ENCODE peak calls at places on chromosome 16, in six cellular contexts. J is HCT116, X is GM12878, P is HepG2, V is H1, F is K562. M is an unnamed sample.

GRCh38 chr16:81335669-81336068 is 20.9 kb downstream of the GAN start:
- DNase-seq in F (no peak), J (no peak), P (no peak), V (no peak), X (no peak), M (no peak)

GRCh38 chr16:47377156-47377555 is 83.7 kb downstream of the ITFG1 start:
- DNase-seq in V (no peak), F (no peak), J (no peak), X (no peak), P (no peak), M (no peak)

GRCh38 chr16:73568769-73569168 is 520.8 kb upstream of the ZFHX3 start:
- DNase-seq in J (no peak), X (no peak), F (no peak), V (no peak), P (no peak), M (peak)

GRCh38 chr16:11698271-11698689 is 30.0 kb downstream of the SNN start:
- DNase-seq in V (no peak), P (no peak), J (no peak), X (no peak), F (no peak), M (no peak)

GRCh38 chr16:89478576-89479221 is 11.7 kb downstream of the ANKRD11 start:
- DNase-seq in F (no peak), J (no peak), P (peak), V (no peak), X (no peak), M (no peak)

GRCh38 chr16:4617880-4618279 is 3.2 kb upstream of the UBALD1 start:
- DNase-seq in X (no peak), P (peak), J (no peak), F (no peak), V (no peak), M (no peak)

GRCh38 chr16:77288222-77288621 is 89.0 kb downstream of the SYCE1L start:
- DNase-seq in J (no peak), X (no peak), F (no peak), V (no peak), P (no peak), M (no peak)

GRCh38 chr16:27463741-27464662 is 62.0 kb downstream of the IL21R start:
- DNase-seq in P (no peak), F (no peak), X (no peak), J (no peak), V (no peak), M (no peak)

GRCh38 chr16:83742076-83742475 is 65.7 kb upstream of the HSBP1 start:
- DNase-seq in F (no peak), X (no peak), J (no peak), V (no peak), P (no peak), M (peak)

GRCh38 chr16:81376880-81377279 is 62.1 kb downstream of the GAN start:
- DNase-seq in V (no peak), F (no peak), P (no peak), X (no peak), J (peak), M (no peak)

GRCh38 chr16:70159355-70160348 is 13.9 kb upstream of the CLEC18C start:
- DNase-seq in P (no peak), V (no peak), X (no peak), F (peak), J (no peak), M (peak)

GRCh38 chr16:55506708-55507107 is 2.2 kb upstream of the LPCAT2 start:
- DNase-seq in J (no peak), X (no peak), P (no peak), V (no peak), F (no peak), M (no peak)

GRCh38 chr16:78365376-78365775 is 265.9 kb downstream of the WWOX start:
- DNase-seq in P (no peak), F (peak), J (no peak), X (no peak), V (no peak), M (no peak)

GRCh38 chr16:31471875-31472558 is at the start of gene TGFB1I1:
- DNase-seq in X (no peak), P (no peak), J (no peak), F (no peak), V (peak), M (peak)

GRCh38 chr16:70466812-70467090 is 12.4 kb downstream of the FCSK start:
- DNase-seq in F (no peak), P (no peak), X (no peak), V (no peak), J (no peak), M (no peak)

DNA sequence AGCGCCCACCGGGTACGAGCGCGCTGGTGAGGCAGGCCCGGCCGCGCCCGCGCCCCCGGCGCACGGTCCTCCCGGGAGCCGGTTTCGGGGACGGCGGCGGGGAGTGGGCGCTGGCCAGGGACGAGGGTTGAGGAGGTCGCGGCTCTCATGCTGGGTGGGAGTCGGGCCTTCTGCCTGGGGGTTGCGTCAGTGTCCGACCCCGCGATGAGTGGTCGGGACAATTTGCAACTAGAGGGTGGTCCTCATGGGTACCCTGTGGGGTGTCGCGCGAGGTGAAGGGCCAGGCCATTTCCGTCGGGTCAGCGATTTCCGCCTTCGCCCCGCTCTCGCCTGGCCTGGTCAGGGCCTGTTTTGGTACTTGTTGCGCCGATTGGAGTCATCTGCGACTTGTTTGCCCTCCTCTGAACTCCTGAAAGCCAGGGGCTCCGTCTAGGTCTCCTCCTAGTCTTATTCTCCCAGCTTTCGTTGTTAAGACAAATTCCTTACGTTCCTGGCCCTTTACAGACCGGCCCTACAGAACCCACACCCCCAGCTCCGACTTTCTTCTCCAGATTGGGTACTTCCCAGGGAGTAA is 14.9 kb downstream of the NAA60 start:
- DNase-seq in V (peak), P (no peak), J (no peak), F (no peak), X (no peak), M (no peak)
- TF ChIP-seq JUND in V (no peak), P (no peak), J (no peak), F (no peak), X (no peak), M (no peak)

GRCh38 chr16:85313541-85314208 is 201.4 kb upstream of the CIBAR2 start:
- DNase-seq in P (no peak), X (no peak), V (no peak), J (no peak), F (no peak), M (peak)
- TF ChIP-seq POLR2AphosphoS5 in P (no peak), X (no peak), V (no peak), J (no peak), F (no peak), M (no peak)

GRCh38 chr16:22623351-22623781 is 112.7 kb downstream of the NPIPB5 start:
- DNase-seq in P (no peak), X (no peak), J (no peak), V (peak), F (no peak), M (no peak)
- TF ChIP-seq JUND in P (no peak), X (no peak), J (no peak), V (no peak), F (no peak), M (no peak)

DNA sequence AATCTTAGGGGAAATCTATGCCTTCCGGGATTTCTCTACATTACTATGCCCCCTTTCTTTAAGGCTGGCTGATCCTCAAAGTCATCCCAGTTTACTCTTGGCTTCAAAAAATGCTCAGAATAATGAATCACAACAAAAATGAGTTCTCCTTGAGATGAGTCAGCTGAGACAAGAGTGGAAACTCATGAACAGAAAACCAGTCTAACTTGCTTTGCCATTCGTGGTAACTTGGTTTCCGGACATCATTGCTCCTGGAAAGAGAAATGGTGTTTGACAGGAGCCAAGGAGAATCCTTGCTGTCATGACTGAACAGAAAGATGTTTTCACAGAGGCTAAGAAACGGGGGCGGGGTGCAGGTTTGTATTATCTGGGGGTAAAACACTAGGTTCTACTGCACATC is 435.6 kb upstream of the DYNLRB2 start:
- DNase-seq in V (no peak), P (no peak), J (no peak), X (no peak), F (no peak), M (no peak)
- TF ChIP-seq POLR2AphosphoS5 in V (no peak), P (no peak), J (no peak), X (no peak), F (no peak), M (no peak)

GRCh38 chr16:3469736-3470135 is 25.6 kb downstream of the C16orf90 start:
- DNase-seq in J (no peak), X (no peak), F (no peak), P (no peak), V (no peak), M (no peak)
- TF ChIP-seq JUND in J (no peak), X (no peak), F (no peak), P (no peak), V (no peak), M (no peak)

DNA sequence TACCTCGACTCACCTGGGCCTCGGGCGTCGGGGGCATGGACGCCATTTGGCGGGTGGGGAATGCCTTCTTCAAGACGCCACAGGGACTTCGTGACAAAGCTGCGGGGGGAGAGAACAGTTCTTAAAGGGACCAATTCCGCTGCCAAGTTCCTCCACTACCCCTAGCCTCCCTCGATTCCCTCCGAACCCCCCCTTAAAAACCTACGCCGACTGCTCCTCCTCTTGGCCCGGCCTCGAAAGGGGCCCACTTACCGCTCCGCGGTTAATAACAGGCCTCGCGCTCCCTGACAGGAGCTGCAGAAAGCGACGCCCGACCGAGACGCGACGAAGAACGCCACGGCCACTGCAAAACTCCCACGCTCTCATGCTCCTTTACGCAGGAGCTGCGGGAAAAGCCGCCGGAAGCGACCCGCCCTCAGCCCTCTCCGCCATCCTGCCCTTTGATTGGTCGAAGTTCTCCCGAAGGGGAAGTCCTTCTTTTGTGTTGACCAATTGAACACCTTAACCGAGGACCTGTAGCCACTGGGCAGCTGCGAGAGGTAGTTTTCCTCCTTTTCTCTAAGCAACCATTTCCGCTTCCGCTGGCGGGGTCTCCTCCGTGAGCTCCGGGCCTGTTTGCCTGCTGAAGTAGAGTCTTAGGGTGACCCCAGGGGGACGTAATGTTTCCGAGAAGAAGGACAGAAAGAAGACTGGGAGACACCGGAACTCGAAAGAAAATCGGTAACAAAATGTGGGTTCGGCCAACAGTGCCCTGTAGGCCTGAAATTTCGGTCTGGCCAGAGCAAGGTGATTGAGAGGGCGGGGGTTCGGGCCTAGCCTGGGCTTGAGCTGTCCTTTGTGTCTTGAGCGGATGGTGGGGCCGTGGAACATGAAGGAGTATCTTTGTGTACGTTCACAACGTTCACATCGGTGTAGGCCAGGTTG is at the start of the genes NAA60 and ZNF597:
- DNase-seq in J (peak), V (peak), F (peak), P (peak), X (peak), M (peak)
- TF ChIP-seq POLR2AphosphoS5 in J (peak), V (no peak), F (no peak), P (peak), X (peak), M (peak)